ENCODE peak calls at places on chromosomes 12 and 14, in seven cellular contexts. One of them, this sample, is unnamed.

GRCh38 chr12:43104524-43104923 is 447.5 kb downstream of the ADAMTS20 start:
- DNase-seq in NCI-H1436: no peak
- DNase-seq in HAP-1: no peak
- DNase-seq in EL: peak
- DNase-seq in Ammon's horn: no peak
- DNase-seq in cardiac muscle cell: peak
- DNase-seq in GM12892: no peak
- DNase-seq in this sample: no peak

GRCh38 chr14:99169776-99170356 is 102.1 kb downstream of the BCL11B start:
- DNase-seq in NCI-H1436: no peak
- DNase-seq in HAP-1: no peak
- DNase-seq in EL: no peak
- DNase-seq in Ammon's horn: no peak
- DNase-seq in cardiac muscle cell: no peak
- DNase-seq in GM12892: no peak
- DNase-seq in this sample: no peak

GRCh38 chr14:75282166-75282547 is 3.5 kb downstream of the FOS start:
- DNase-seq in NCI-H1436: no peak
- DNase-seq in HAP-1: no peak
- DNase-seq in EL: no peak
- DNase-seq in Ammon's horn: no peak
- DNase-seq in cardiac muscle cell: peak
- DNase-seq in GM12892: no peak
- DNase-seq in this sample: no peak

GRCh38 chr12:30822385-30823139 is 67.8 kb upstream of the CAPRIN2 start:
- DNase-seq in NCI-H1436: no peak
- DNase-seq in HAP-1: peak
- DNase-seq in EL: peak
- DNase-seq in Ammon's horn: peak
- DNase-seq in cardiac muscle cell: peak
- DNase-seq in GM12892: peak
- DNase-seq in this sample: peak

GRCh38 chr12:68121143-68121542 is 38.4 kb downstream of the IFNG start:
- DNase-seq in NCI-H1436: no peak
- DNase-seq in HAP-1: no peak
- DNase-seq in EL: no peak
- DNase-seq in Ammon's horn: no peak
- DNase-seq in cardiac muscle cell: no peak
- DNase-seq in GM12892: no peak
- DNase-seq in this sample: no peak

GRCh38 chr12:21731144-21731543 is 43.4 kb downstream of the KCNJ8 start:
- DNase-seq in NCI-H1436: no peak
- DNase-seq in HAP-1: no peak
- DNase-seq in EL: no peak
- DNase-seq in Ammon's horn: no peak
- DNase-seq in cardiac muscle cell: no peak
- DNase-seq in GM12892: no peak
- DNase-seq in this sample: no peak

GRCh38 chr12:110696283-110696682 is 7.4 kb upstream of the HVCN1 start:
- DNase-seq in NCI-H1436: no peak
- DNase-seq in HAP-1: no peak
- DNase-seq in EL: no peak
- DNase-seq in Ammon's horn: no peak
- DNase-seq in cardiac muscle cell: no peak
- DNase-seq in GM12892: no peak
- DNase-seq in this sample: no peak

GRCh38 chr14:94728950-94729349 is 41.0 kb downstream of the GSC start:
- DNase-seq in NCI-H1436: no peak
- DNase-seq in HAP-1: no peak
- DNase-seq in EL: no peak
- DNase-seq in Ammon's horn: no peak
- DNase-seq in cardiac muscle cell: no peak
- DNase-seq in GM12892: no peak
- DNase-seq in this sample: no peak

GRCh38 chr12:50283924-50284236 is 560 bp upstream of the LIMA1 start:
- DNase-seq in NCI-H1436: no peak
- DNase-seq in HAP-1: peak
- DNase-seq in EL: peak
- DNase-seq in Ammon's horn: no peak
- DNase-seq in cardiac muscle cell: peak
- DNase-seq in GM12892: no peak
- DNase-seq in this sample: no peak

GRCh38 chr12:71476513-71476912 is 36.9 kb downstream of the LGR5 start:
- DNase-seq in NCI-H1436: no peak
- DNase-seq in HAP-1: no peak
- DNase-seq in EL: peak
- DNase-seq in Ammon's horn: no peak
- DNase-seq in cardiac muscle cell: peak
- DNase-seq in GM12892: no peak
- DNase-seq in this sample: no peak

GRCh38 chr12:49917788-49918173 is 14.1 kb upstream of the FAIM2 start:
- DNase-seq in NCI-H1436: no peak
- DNase-seq in HAP-1: no peak
- DNase-seq in EL: no peak
- DNase-seq in Ammon's horn: no peak
- DNase-seq in cardiac muscle cell: no peak
- DNase-seq in GM12892: no peak
- DNase-seq in this sample: no peak

GRCh38 chr12:66693901-66694513 is 15.1 kb upstream of the GRIP1 start:
- DNase-seq in NCI-H1436: peak
- DNase-seq in HAP-1: peak
- DNase-seq in EL: peak
- DNase-seq in Ammon's horn: peak
- DNase-seq in cardiac muscle cell: peak
- DNase-seq in GM12892: peak
- DNase-seq in this sample: peak

GRCh38 chr14:38309522-38310262 is 53.8 kb upstream of the CLEC14A start:
- DNase-seq in NCI-H1436: no peak
- DNase-seq in HAP-1: no peak
- DNase-seq in EL: no peak
- DNase-seq in Ammon's horn: no peak
- DNase-seq in cardiac muscle cell: peak
- DNase-seq in GM12892: no peak
- DNase-seq in this sample: no peak

GRCh38 chr12:130761537-130762318 is 45.6 kb upstream of the RIMBP2 start:
- DNase-seq in NCI-H1436: peak
- DNase-seq in HAP-1: peak
- DNase-seq in EL: peak
- DNase-seq in Ammon's horn: peak
- DNase-seq in cardiac muscle cell: peak
- DNase-seq in GM12892: peak
- DNase-seq in this sample: peak